ENCODE peak calls at places on chromosomes 16 and 17, in five cellular contexts. T is CD4-positive, alpha-beta memory T cell; P is H1; A is tibial nerve; U is IMR-90. D is an unnamed sample.
A peak's percentile ranks its signal among the peaks of the same experiment; 100 is the strongest.

GRCh38 chr17:73156166-73156840 is 8.5 kb upstream of the SSTR2 start:
- DNase-seq in T (peak; percentile 45), P (no peak), A (peak; percentile 56), U (peak; percentile 68), D (no peak)

GRCh38 chr17:12667299-12667958 is 1.7 kb downstream of the MYOCD start:
- DNase-seq in T (no peak), P (peak; percentile 19), A (no peak), U (peak; percentile 89), D (no peak)

GRCh38 chr17:38741853-38742421 is 6.2 kb downstream of the PCGF2 start:
- DNase-seq in T (no peak), P (no peak), A (no peak), U (no peak), D (no peak)

GRCh38 chr17:75845058-75845711 is 981 bp upstream of the UNC13D start:
- DNase-seq in T (peak; percentile 44), P (peak; percentile 57), A (peak; percentile 59), U (peak; percentile 73), D (peak; percentile 75)

GRCh38 chr17:55540414-55541091 is 29.3 kb upstream of the SMIM36 start:
- DNase-seq in T (no peak), P (no peak), A (no peak), U (peak; percentile 16), D (no peak)

GRCh38 chr17:34379876-34380275 is 16.8 kb upstream of the CCL1 start:
- DNase-seq in T (no peak), P (no peak), A (no peak), U (no peak), D (no peak)

GRCh38 chr17:7404737-7405412 is 978 bp upstream of the TMEM256 start:
- DNase-seq in T (no peak), P (no peak), A (peak; percentile 49), U (no peak), D (no peak)

GRCh38 chr17:80109066-80109618 is 7.8 kb downstream of the GAA start:
- DNase-seq in T (no peak), P (no peak), A (no peak), U (no peak), D (no peak)

GRCh38 chr17:49401971-49402491 is 12.7 kb downstream of the PHB1 start:
- DNase-seq in T (no peak), P (no peak), A (no peak), U (no peak), D (no peak)

GRCh38 chr16:67395458-67396158 is 2.3 kb upstream of the TPPP3 start:
- DNase-seq in T (no peak), P (no peak), A (no peak), U (peak; percentile 72), D (no peak)

GRCh38 chr17:62780273-62780672 is 27.8 kb downstream of the MARCHF10 start:
- DNase-seq in T (no peak), P (no peak), A (no peak), U (no peak), D (no peak)

GRCh38 chr17:71325886-71326285 is 794.9 kb upstream of the SOX9 start:
- DNase-seq in T (no peak), P (no peak), A (no peak), U (no peak), D (no peak)

GRCh38 chr16:15983898-15984297 is 34.5 kb downstream of the ABCC1 start:
- DNase-seq in T (no peak), P (no peak), A (no peak), U (peak; percentile 72), D (no peak)

GRCh38 chr17:65559802-65560627 is 1.4 kb downstream of the AXIN2 start:
- DNase-seq in T (peak; percentile 37), P (no peak), A (peak; percentile 25), U (no peak), D (no peak)

GRCh38 chr16:3413730-3414379 is 12.8 kb downstream of the ZNF174 start:
- DNase-seq in T (no peak), P (no peak), A (no peak), U (no peak), D (no peak)

GRCh38 chr16:3408561-3409197 is 7.7 kb downstream of the ZNF174 start:
- DNase-seq in T (no peak), P (no peak), A (no peak), U (no peak), D (no peak)
- H3K9me3 ChIP-seq in T (peaks cover 22% of the 10 kb centered on the region), P (peaks cover 79% of the 10 kb centered on the region), A (peaks cover 74% of the 10 kb centered on the region), U (peaks cover 73% of the 10 kb centered on the region), D (peaks cover 16% of the 10 kb centered on the region)

DNA sequence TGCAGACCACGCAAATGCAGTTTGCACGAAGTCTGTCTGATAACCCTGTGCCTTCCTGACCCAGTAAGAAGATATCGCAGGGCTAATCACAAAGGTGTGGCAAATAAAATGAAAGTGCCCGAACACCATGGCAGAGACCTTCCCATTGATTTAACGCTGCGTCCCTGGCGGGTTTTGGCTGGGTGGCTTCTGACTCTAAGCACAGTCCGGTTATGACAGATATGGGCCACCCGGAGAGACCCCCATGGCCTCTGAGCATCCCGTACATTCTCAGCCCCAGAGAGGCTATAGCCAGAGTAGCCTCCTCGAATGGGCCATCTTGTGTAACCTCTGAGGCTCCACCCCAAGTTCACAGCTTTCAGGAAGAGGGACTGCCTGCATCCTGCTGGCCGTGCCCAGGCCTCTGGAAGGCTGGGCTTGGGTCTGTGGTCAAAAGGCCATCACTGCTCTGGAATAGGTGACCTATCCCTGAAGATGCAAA is 5.5 kb downstream of the FOXC2 start:
- DNase-seq in T (no peak), P (no peak), A (no peak), U (no peak), D (no peak)
- H3K4me1 ChIP-seq in T (peaks cover 16% of the 10 kb centered on the region), P (peaks cover 29% of the 10 kb centered on the region), A (peaks cover 21% of the 10 kb centered on the region), U (peaks cover 12% of the 10 kb centered on the region), D (peaks cover 7% of the 10 kb centered on the region)

GRCh38 chr16:78100162-78100467 is 661 bp downstream of the WWOX start:
- DNase-seq in T (no peak), P (no peak), A (no peak), U (no peak), D (no peak)

GRCh38 chr16:78099372-78100161 is at the start of gene WWOX:
- DNase-seq in T (peak; percentile 96), P (peak; percentile 93), A (peak; percentile 90), U (peak; percentile 98), D (peak; percentile 91)

GRCh38 chr16:78102865-78103264 is 3.4 kb downstream of the WWOX start:
- DNase-seq in T (no peak), P (no peak), A (no peak), U (no peak), D (no peak)

GRCh38 chr16:78105517-78105916 is 6.1 kb downstream of the WWOX start:
- DNase-seq in T (no peak), P (no peak), A (no peak), U (no peak), D (no peak)

GRCh38 chr16:78102122-78102660 is 2.7 kb downstream of the WWOX start:
- DNase-seq in T (no peak), P (no peak), A (no peak), U (no peak), D (no peak)
- H3K4me3 ChIP-seq in T (no peak overlapping the region), P (no peak overlapping the region), A (no peak overlapping the region), U (no peak overlapping the region), D (no peak overlapping the region)

DNA sequence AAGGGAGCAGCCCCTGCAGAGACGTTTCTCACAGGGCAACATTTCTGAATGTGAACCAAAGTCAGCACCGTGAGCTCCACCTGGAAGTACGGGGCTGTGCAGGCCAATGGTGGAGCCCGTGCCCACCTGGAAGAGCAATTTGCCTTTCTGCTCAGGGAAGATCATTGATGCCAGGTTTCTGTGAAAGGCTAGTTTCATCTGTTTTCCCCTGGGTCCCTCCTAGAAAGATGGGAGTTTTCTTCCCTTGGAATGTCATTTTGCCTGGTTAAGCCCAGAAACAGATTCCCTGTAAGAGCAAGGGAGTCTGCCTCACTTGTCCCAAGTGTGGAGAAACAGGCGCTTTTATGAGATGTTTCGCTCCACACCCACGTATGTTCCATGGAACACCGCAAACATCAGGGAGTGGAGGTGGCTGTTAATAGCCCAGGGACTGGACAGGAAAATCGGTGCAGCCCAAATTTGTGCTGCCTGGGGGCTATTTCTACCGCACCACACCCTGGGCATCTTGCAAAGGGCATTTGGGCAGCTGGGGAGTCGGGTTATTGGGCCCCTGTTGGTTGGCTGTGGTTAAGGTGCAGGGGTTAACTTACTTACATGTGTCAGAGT is 2.6 kb downstream of the SLC6A4 start:
- DNase-seq in T (no peak), P (no peak), A (no peak), U (no peak), D (no peak)
- H3K9me3 ChIP-seq in T (no peaks in the 10 kb centered on the region), P (peaks cover 4% of the 10 kb centered on the region), A (no peaks in the 10 kb centered on the region), U (no peaks in the 10 kb centered on the region), D (no peaks in the 10 kb centered on the region)

GRCh38 chr16:85362443-85362842 is 250.2 kb upstream of the CIBAR2 start:
- DNase-seq in T (no peak), P (no peak), A (no peak), U (no peak), D (no peak)
- H3K4me1 ChIP-seq in T (no peaks in the 10 kb centered on the region), P (peaks cover 13% of the 10 kb centered on the region), A (no peaks in the 10 kb centered on the region), U (peaks cover 10% of the 10 kb centered on the region), D (peaks cover 4% of the 10 kb centered on the region)

DNA sequence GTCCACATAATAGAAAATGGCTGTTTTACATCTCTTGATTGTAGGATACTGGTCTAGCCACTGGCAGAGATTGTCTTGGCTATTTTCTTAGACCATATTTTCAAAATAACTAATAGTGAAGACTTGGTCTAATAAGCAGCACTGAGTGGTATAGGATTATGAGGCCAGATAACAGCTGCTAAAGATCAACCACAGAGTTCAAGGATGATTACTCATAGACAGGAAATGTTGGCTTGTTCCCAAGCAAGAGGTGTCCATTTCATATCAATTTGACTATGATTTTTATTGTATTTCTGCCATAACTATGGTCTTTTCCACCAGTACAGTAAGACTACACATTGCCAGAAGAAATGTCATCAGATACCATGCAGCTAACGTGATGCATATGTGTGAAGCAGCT is 693.4 kb downstream of the CDH11 start:
- DNase-seq in T (no peak), P (no peak), A (no peak), U (peak; percentile 81), D (no peak)
- H3K4me3 ChIP-seq in T (no peak overlapping the region), P (no peak overlapping the region), A (no peak overlapping the region), U (no peak overlapping the region), D (no peak overlapping the region)

DNA sequence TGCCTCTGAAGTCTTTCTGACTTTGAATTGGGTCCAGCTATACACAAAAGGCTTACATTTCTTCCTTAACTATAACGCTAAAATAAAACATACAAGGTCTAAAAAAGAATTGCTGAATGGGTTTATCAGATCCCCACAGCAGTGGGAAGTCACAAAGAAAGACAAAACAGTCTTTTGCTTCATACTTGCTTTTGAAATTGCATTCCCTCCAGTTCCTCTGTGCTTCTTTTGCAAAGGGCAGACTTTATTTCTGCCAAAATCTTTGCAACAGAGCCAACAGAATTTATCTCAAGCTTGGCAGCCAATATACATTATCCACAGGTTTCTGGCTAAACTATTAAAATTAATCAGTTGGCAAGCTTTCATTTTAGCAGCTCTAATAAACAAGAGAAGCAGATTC is 378.9 kb upstream of the CA10 start:
- DNase-seq in T (no peak), P (no peak), A (no peak), U (no peak), D (no peak)
- H3K9me3 ChIP-seq in T (no peaks in the 10 kb centered on the region), P (no peaks in the 10 kb centered on the region), A (no peaks in the 10 kb centered on the region), U (peaks cover 8% of the 10 kb centered on the region), D (no peaks in the 10 kb centered on the region)